ENCODE peak calls at places on chromosomes 5 and 9, in five cellular contexts. Q is stimulated activated CD8-positive, alpha-beta memory T cell treated with anti-CD3 and anti-CD28 coated beads, Interleukin-15, amount 100 ng/mL, for 24 hours; M is GM23338; T is upper lobe of right lung; H is transverse colon. E is an unnamed sample.

GRCh38 chr5:56178823-56179222 is 54.3 kb downstream of the ANKRD55 start:
- DNase-seq in Q (no peak), M (no peak), T (no peak), H (no peak), E (no peak)

GRCh38 chr9:91197232-91198181 is 164.2 kb downstream of the AUH start:
- DNase-seq in Q (no peak), M (peak; percentile 19), T (no peak), H (peak; percentile 85), E (peak; percentile 23)

GRCh38 chr5:78597858-78598415 is 50.6 kb downstream of the LHFPL2 start:
- DNase-seq in Q (no peak), M (no peak), T (no peak), H (no peak), E (no peak)

GRCh38 chr9:117772960-117773359 is 68.8 kb downstream of the TLR4 start:
- DNase-seq in Q (no peak), M (no peak), T (no peak), H (peak; percentile 56), E (no peak)

GRCh38 chr9:16469184-16469583 is 401.3 kb downstream of the BNC2 start:
- DNase-seq in Q (no peak), M (no peak), T (no peak), H (no peak), E (no peak)

GRCh38 chr9:127214421-127215265 is 49.9 kb upstream of the GARNL3 start:
- DNase-seq in Q (no peak), M (peak; percentile 91), T (peak; percentile 69), H (peak; percentile 63), E (peak; percentile 67)

GRCh38 chr5:6772886-6773285 is 59.7 kb downstream of the TENT4A start:
- DNase-seq in Q (no peak), M (no peak), T (no peak), H (no peak), E (peak; percentile 65)

GRCh38 chr9:135606885-135607259 is 32.5 kb downstream of the GLT6D1 start:
- DNase-seq in Q (no peak), M (no peak), T (no peak), H (no peak), E (no peak)

GRCh38 chr5:64678400-64678799 is 11.9 kb upstream of the SHISAL2B start:
- DNase-seq in Q (no peak), M (no peak), T (no peak), H (no peak), E (no peak)

GRCh38 chr9:96126321-96126881 is 175.6 kb downstream of the HSD17B3 start:
- DNase-seq in Q (no peak), M (peak; percentile 38), T (no peak), H (no peak), E (no peak)

GRCh38 chr5:127031147-127031862 is 947 bp upstream of the MARCHF3 start:
- DNase-seq in Q (no peak), M (peak; percentile 62), T (peak; percentile 72), H (no peak), E (no peak)

GRCh38 chr5:88190106-88190834 is 78.4 kb downstream of the TMEM161B start:
- DNase-seq in Q (no peak), M (peak; percentile 53), T (no peak), H (no peak), E (no peak)

GRCh38 chr5:72612810-72613209 is 105.6 kb upstream of the ZNF366 start:
- DNase-seq in Q (no peak), M (no peak), T (no peak), H (no peak), E (no peak)

GRCh38 chr5:68356216-68356615 is 140.7 kb downstream of the PIK3R1 start:
- DNase-seq in Q (no peak), M (no peak), T (no peak), H (no peak), E (no peak)

GRCh38 chr5:1521671-1522600 is 1.8 kb downstream of the LPCAT1 start:
- DNase-seq in Q (no peak), M (peak; percentile 58), T (peak; percentile 73), H (peak; percentile 7), E (no peak)

GRCh38 chr5:126124706-126125345 is 298.4 kb upstream of the GRAMD2B start:
- DNase-seq in Q (no peak), M (peak; percentile 16), T (no peak), H (no peak), E (no peak)

GRCh38 chr9:109401169-109401989 is 80.5 kb upstream of the EPB41L4B start:
- DNase-seq in Q (no peak), M (peak; percentile 95), T (no peak), H (peak; percentile 59), E (peak; percentile 33)

GRCh38 chr5:77775773-77776605 is at the start of gene TBCA:
- DNase-seq in Q (peak; percentile 88), M (peak; percentile 94), T (peak; percentile 95), H (peak; percentile 90), E (peak; percentile 89)

GRCh38 chr5:55920784-55921183 is 69.6 kb downstream of the IL31RA start:
- DNase-seq in Q (no peak), M (peak; percentile 32), T (no peak), H (no peak), E (no peak)

GRCh38 chr5:36214434-36214833 is 27.3 kb downstream of the NADK2 start:
- DNase-seq in Q (no peak), M (peak; percentile 12), T (no peak), H (no peak), E (no peak)